ENCODE peak calls at places on chromosomes 2 and 18, in five cellular contexts. O is prostate gland, E is A549, H is K562, V is IMR-90. D is an unnamed sample.

GRCh38 chr18:49853011-49853410 is 39.7 kb upstream of the ACAA2 start:
- DNase-seq in O (no peak), E (no peak), H (no peak), V (no peak), D (no peak)

GRCh38 chr18:33735428-33735827 is 157.4 kb downstream of the ASXL3 start:
- DNase-seq in O (no peak), E (no peak), H (no peak), V (no peak), D (no peak)

GRCh38 chr2:57934659-57935058 is 111.9 kb upstream of the VRK2 start:
- DNase-seq in O (no peak), E (no peak), H (no peak), V (no peak), D (no peak)

GRCh38 chr2:168652997-168653906 is 149.2 kb upstream of the NOSTRIN start:
- DNase-seq in O (no peak), E (no peak), H (no peak), V (no peak), D (no peak)

GRCh38 chr18:53909668-53910067 is 314.8 kb downstream of the MBD2 start:
- DNase-seq in O (peak; percentile 5), E (peak; percentile 27), H (peak; percentile 8), V (peak; percentile 1), D (peak; percentile 2)

GRCh38 chr2:171436307-171436706 is 2.3 kb downstream of the DCAF17 start:
- DNase-seq in O (no peak), E (peak; percentile 40), H (no peak), V (peak; percentile 94), D (peak; percentile 19)

GRCh38 chr2:214987261-214987660 is 151.2 kb downstream of the ABCA12 start:
- DNase-seq in O (no peak), E (no peak), H (no peak), V (no peak), D (no peak)

GRCh38 chr2:120732506-120733237 is 3.0 kb upstream of the GLI2 start:
- DNase-seq in O (no peak), E (no peak), H (no peak), V (no peak), D (no peak)

GRCh38 chr2:42947809-42948595 is 155.6 kb upstream of the HAAO start:
- DNase-seq in O (no peak), E (no peak), H (no peak), V (no peak), D (no peak)

GRCh38 chr18:76874643-76875389 is 52.5 kb downstream of the ZNF236 start:
- DNase-seq in O (no peak), E (no peak), H (no peak), V (no peak), D (no peak)

GRCh38 chr2:148658807-148659722 is 14.5 kb downstream of the EPC2 start:
- DNase-seq in O (no peak), E (peak; percentile 22), H (no peak), V (peak; percentile 79), D (no peak)

GRCh38 chr2:71043531-71044407 is 24.7 kb upstream of the NAGK start:
- DNase-seq in O (no peak), E (no peak), H (no peak), V (no peak), D (no peak)

GRCh38 chr18:78071146-78071710 is 821.6 kb downstream of the GALR1 start:
- DNase-seq in O (no peak), E (no peak), H (no peak), V (no peak), D (no peak)

GRCh38 chr2:202660796-202661195 is 26.0 kb downstream of the FAM117B start:
- DNase-seq in O (no peak), E (no peak), H (no peak), V (no peak), D (no peak)

GRCh38 chr2:238379096-238379810 is 47.5 kb upstream of the ASB1 start:
- DNase-seq in O (no peak), E (no peak), H (no peak), V (peak; percentile 77), D (peak; percentile 45)

GRCh38 chr2:17303054-17303453 is 215.2 kb downstream of the RAD51AP2 start:
- DNase-seq in O (no peak), E (no peak), H (no peak), V (peak; percentile 81), D (no peak)

GRCh38 chr2:173568054-173568453 is 213.4 kb downstream of the CDCA7 start:
- DNase-seq in O (no peak), E (peak; percentile 65), H (peak; percentile 47), V (no peak), D (no peak)

GRCh38 chr18:62186656-62187542 is at the start of the genes PIGN and RELCH:
- DNase-seq in O (peak; percentile 99), E (peak; percentile 96), H (peak; percentile 94), V (peak; percentile 98), D (peak; percentile 76)
- TF ChIP-seq POLR2A in O (peak; percentile 70), E (peak; percentile 89), H (peak; percentile 79), V (peak; percentile 70), D (peak; percentile 84)

GRCh38 chr2:24123212-24124002 is at the start of the genes FAM228B and PFN4:
- DNase-seq in O (peak; percentile 86), E (peak; percentile 91), H (peak; percentile 95), V (peak; percentile 76), D (peak; percentile 89)
- TF ChIP-seq POLR2A in O (peak; percentile 69), E (peak; percentile 55), H (peak; percentile 86), V (peak; percentile 50), D (peak; percentile 60)

GRCh38 chr2:163604941-163605555 is 130.8 kb downstream of the FIGN start:
- DNase-seq in O (no peak), E (no peak), H (no peak), V (peak; percentile 79), D (peak; percentile 8)
- TF ChIP-seq POLR2A in O (no peak), E (no peak), H (no peak), V (no peak), D (no peak)

GRCh38 chr2:196926562-196927317 is at the start of gene PGAP1:
- DNase-seq in O (peak; percentile 87), E (peak; percentile 87), H (peak; percentile 79), V (peak; percentile 88), D (peak; percentile 90)
- TF ChIP-seq POLR2A in O (peak; percentile 87), E (peak; percentile 73), H (peak; percentile 57), V (peak; percentile 74), D (peak; percentile 77)

D was measured in H54.